ENCODE peak calls at places on chromosomes 16 and 17, in nine cellular contexts. P is endodermal cell, G is HCEC 1CT, E is dorsolateral prefrontal cortex, Y is RCC 7860, O is NCI-H1694, F is neural progenitor cell, S is mesothelial cell of epicardium, U is progenitor cell of endocrine pancreas. T is an unnamed sample.

GRCh38 chr17:82974136-82974952 is 105.1 kb upstream of the METRNL start:
- DNase-seq in E (no peak), G (no peak), U (no peak), P (peak), Y (no peak), F (no peak), O (no peak), S (no peak), T (no peak)

GRCh38 chr17:79936661-79937434 is 97.6 kb upstream of the CBX4 start:
- DNase-seq in E (no peak), U (no peak), P (no peak), F (no peak), O (no peak), S (no peak), Y (no peak), G (no peak), T (peak)

GRCh38 chr17:50668025-50668837 is 33.5 kb downstream of the ABCC3 start:
- DNase-seq in U (no peak), F (no peak), E (no peak), S (no peak), Y (no peak), P (peak), G (peak), O (no peak), T (no peak)

GRCh38 chr17:37737081-37737480 is 7.8 kb downstream of the HNF1B start:
- DNase-seq in G (peak), P (no peak), O (no peak), S (no peak), Y (no peak), U (no peak), F (no peak), E (no peak), T (no peak)

GRCh38 chr16:28935924-28936783 is 4.4 kb downstream of the CD19 start:
- DNase-seq in F (peak), S (no peak), Y (no peak), O (no peak), E (no peak), P (peak), U (no peak), G (peak), T (peak)

GRCh38 chr17:40952675-40953074 is 14.1 kb downstream of the KRT39 start:
- DNase-seq in G (peak), F (no peak), O (no peak), E (no peak), P (no peak), U (no peak), S (no peak), Y (no peak), T (no peak)

GRCh38 chr16:80198265-80198994 is 342.4 kb upstream of the DYNLRB2 start:
- DNase-seq in U (no peak), P (peak), F (no peak), G (no peak), Y (peak), S (no peak), O (no peak), E (no peak), T (no peak)

GRCh38 chr16:69707920-69708683 is 18.3 kb downstream of the NQO1 start:
- DNase-seq in O (no peak), P (peak), F (no peak), E (no peak), S (no peak), U (no peak), G (no peak), Y (no peak), T (no peak)

GRCh38 chr17:55722742-55723487 is at the start of gene TMEM100:
- DNase-seq in Y (no peak), F (no peak), G (peak), O (no peak), E (no peak), P (no peak), S (no peak), U (no peak), T (no peak)

GRCh38 chr17:40950176-40950575 is 12.7 kb upstream of the KRT23 start:
- DNase-seq in U (no peak), Y (no peak), P (no peak), S (no peak), F (no peak), G (no peak), O (no peak), E (no peak), T (peak)

GRCh38 chr17:78113804-78114785 is 14.5 kb downstream of the TMC6 start:
- DNase-seq in G (no peak), P (no peak), U (no peak), S (no peak), Y (peak), E (no peak), F (no peak), O (no peak), T (no peak)

GRCh38 chr17:49582789-49583188 is 7.1 kb downstream of the NXPH3 start:
- DNase-seq in S (no peak), O (no peak), E (no peak), P (no peak), Y (no peak), F (no peak), G (peak), U (no peak), T (no peak)

GRCh38 chr17:5584971-5585794 is 874 bp upstream of the NLRP1 start:
- DNase-seq in P (no peak), G (peak), U (no peak), E (no peak), S (no peak), Y (peak), F (no peak), O (no peak), T (no peak)

GRCh38 chr17:43713494-43714162 is 45.0 kb downstream of the SOST start:
- DNase-seq in U (peak), G (peak), P (peak), F (peak), S (peak), E (no peak), O (no peak), Y (no peak), T (no peak)

GRCh38 chr17:78644971-78645370 is 67.8 kb upstream of the DNAH17 start:
- DNase-seq in Y (no peak), U (no peak), E (no peak), P (no peak), G (no peak), F (no peak), S (no peak), O (no peak), T (no peak)

GRCh38 chr17:27602721-27603445 is 28.1 kb upstream of the LGALS9 start:
- DNase-seq in E (peak), O (no peak), G (peak), U (peak), S (peak), Y (peak), F (peak), P (peak), T (peak)

GRCh38 chr17:38724337-38724988 is 5.7 kb upstream of the CISD3 start:
- DNase-seq in Y (no peak), E (peak), U (no peak), F (no peak), P (no peak), O (peak), S (no peak), G (no peak), T (no peak)

GRCh38 chr17:80899402-80900268 is 92.0 kb upstream of the CHMP6 start:
- DNase-seq in E (no peak), Y (no peak), S (no peak), O (peak), F (peak), G (no peak), P (peak), U (no peak), T (no peak)

T was measured in HAP-1.